ENCODE peak calls at places on chromosome 16, in five cellular contexts. One of them, this sample, is unnamed.
A peak's percentile ranks its signal among the peaks of the same experiment; 100 is the strongest.

GRCh38 chr16:70746708-70747424 is 54.1 kb downstream of the VAC14 start:
- DNase-seq in A549: peak; percentile 95
- DNase-seq in tibial nerve: peak; percentile 68
- DNase-seq in transverse colon: peak; percentile 82
- DNase-seq in SK-N-SH: no peak
- DNase-seq in this sample: peak; percentile 94

GRCh38 chr16:1188781-1189189 is 35.9 kb downstream of the CACNA1H start:
- DNase-seq in A549: no peak
- DNase-seq in tibial nerve: peak; percentile 13
- DNase-seq in transverse colon: peak; percentile 44
- DNase-seq in SK-N-SH: no peak
- DNase-seq in this sample: no peak

GRCh38 chr16:72468582-72468981 is 296.6 kb upstream of the PMFBP1 start:
- DNase-seq in A549: no peak
- DNase-seq in tibial nerve: no peak
- DNase-seq in transverse colon: no peak
- DNase-seq in SK-N-SH: no peak
- DNase-seq in this sample: no peak

GRCh38 chr16:67173808-67174705 is 3.7 kb downstream of the NOL3 start:
- DNase-seq in A549: peak; percentile 91
- DNase-seq in tibial nerve: peak; percentile 54
- DNase-seq in transverse colon: peak; percentile 93
- DNase-seq in SK-N-SH: peak; percentile 90
- DNase-seq in this sample: peak; percentile 94

GRCh38 chr16:28549301-28549899 is 4.3 kb upstream of the SGF29 start:
- DNase-seq in A549: peak; percentile 62
- DNase-seq in tibial nerve: no peak
- DNase-seq in transverse colon: no peak
- DNase-seq in SK-N-SH: peak; percentile 41
- DNase-seq in this sample: no peak

GRCh38 chr16:19363741-19364140 is 53.9 kb upstream of the TMC5 start:
- DNase-seq in A549: no peak
- DNase-seq in tibial nerve: no peak
- DNase-seq in transverse colon: no peak
- DNase-seq in SK-N-SH: no peak
- DNase-seq in this sample: no peak

GRCh38 chr16:3580271-3580670 is 3.1 kb upstream of the NLRC3 start:
- DNase-seq in A549: no peak
- DNase-seq in tibial nerve: no peak
- DNase-seq in transverse colon: no peak
- DNase-seq in SK-N-SH: no peak
- DNase-seq in this sample: no peak

GRCh38 chr16:66418165-66418962 is 8.7 kb upstream of the BEAN1 start:
- DNase-seq in A549: no peak
- DNase-seq in tibial nerve: no peak
- DNase-seq in transverse colon: no peak
- DNase-seq in SK-N-SH: no peak
- DNase-seq in this sample: no peak

GRCh38 chr16:69494993-69495392 is 70.6 kb downstream of the CYB5B start:
- DNase-seq in A549: peak; percentile 45
- DNase-seq in tibial nerve: no peak
- DNase-seq in transverse colon: peak; percentile 31
- DNase-seq in SK-N-SH: no peak
- DNase-seq in this sample: peak; percentile 53

GRCh38 chr16:79390481-79391051 is 210.0 kb downstream of the MAF start:
- DNase-seq in A549: no peak
- DNase-seq in tibial nerve: no peak
- DNase-seq in transverse colon: no peak
- DNase-seq in SK-N-SH: peak; percentile 68
- DNase-seq in this sample: no peak

GRCh38 chr16:78668393-78668792 is 568.9 kb downstream of the WWOX start:
- DNase-seq in A549: no peak
- DNase-seq in tibial nerve: no peak
- DNase-seq in transverse colon: no peak
- DNase-seq in SK-N-SH: no peak
- DNase-seq in this sample: no peak

GRCh38 chr16:11681526-11681925 is 13.3 kb downstream of the SNN start:
- DNase-seq in A549: no peak
- DNase-seq in tibial nerve: no peak
- DNase-seq in transverse colon: peak; percentile 56
- DNase-seq in SK-N-SH: no peak
- DNase-seq in this sample: no peak

GRCh38 chr16:11682655-11683096 is 14.4 kb downstream of the SNN start:
- DNase-seq in A549: no peak
- DNase-seq in tibial nerve: no peak
- DNase-seq in transverse colon: no peak
- DNase-seq in SK-N-SH: no peak
- DNase-seq in this sample: no peak

GRCh38 chr16:11683140-11683539 is 14.9 kb downstream of the SNN start:
- DNase-seq in A549: no peak
- DNase-seq in tibial nerve: no peak
- DNase-seq in transverse colon: no peak
- DNase-seq in SK-N-SH: no peak
- DNase-seq in this sample: no peak

GRCh38 chr16:11679941-11680911 is 12.0 kb downstream of the SNN start:
- DNase-seq in A549: no peak
- DNase-seq in tibial nerve: no peak
- DNase-seq in transverse colon: no peak
- DNase-seq in SK-N-SH: no peak
- DNase-seq in this sample: no peak

DNA sequence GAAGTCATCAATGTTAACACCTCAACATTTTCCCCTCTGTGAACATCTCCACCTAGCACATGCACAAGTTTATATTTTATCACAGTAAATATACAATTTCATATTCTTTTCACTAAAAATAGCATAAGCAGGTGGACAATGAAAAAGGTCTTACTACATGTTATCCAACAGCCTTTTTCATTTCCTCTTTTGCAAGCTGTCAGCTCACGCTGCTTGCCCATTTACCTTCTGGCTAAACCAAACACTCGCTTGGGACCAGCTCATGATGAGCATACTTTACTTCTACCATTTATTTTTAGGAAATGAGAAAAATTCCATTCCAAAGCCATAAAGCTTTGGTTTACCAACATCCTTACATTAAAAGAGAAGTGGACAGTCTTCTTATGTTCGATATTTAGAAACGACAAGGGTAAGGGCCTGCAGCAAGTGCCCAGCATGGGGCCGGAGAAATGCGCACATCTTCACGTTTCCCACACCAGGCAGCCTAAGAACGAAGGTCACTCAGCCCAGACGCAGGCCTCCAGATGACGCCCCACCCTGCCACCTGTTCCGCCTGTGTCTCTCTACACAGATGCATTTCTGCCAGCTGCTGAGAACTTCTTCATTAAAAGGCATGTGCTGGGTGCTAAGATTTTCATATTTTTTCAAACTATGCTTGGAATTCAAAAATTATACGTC is 13.9 kb downstream of the SNN start:
- DNase-seq in A549: no peak
- DNase-seq in tibial nerve: no peak
- DNase-seq in transverse colon: peak; percentile 73
- DNase-seq in SK-N-SH: no peak
- DNase-seq in this sample: no peak
- H3K4me1 ChIP-seq in A549: peaks cover 28% of the 10 kb centered on the region
- H3K4me1 ChIP-seq in tibial nerve: peaks cover 19% of the 10 kb centered on the region
- H3K4me1 ChIP-seq in transverse colon: peaks cover 41% of the 10 kb centered on the region
- H3K4me1 ChIP-seq in SK-N-SH: no peaks in the 10 kb centered on the region
- H3K4me1 ChIP-seq in this sample: peaks cover 36% of the 10 kb centered on the region

GRCh38 chr16:4886151-4886550 is 38.9 kb downstream of the UBN1 start:
- DNase-seq in A549: no peak
- DNase-seq in tibial nerve: no peak
- DNase-seq in transverse colon: no peak
- DNase-seq in SK-N-SH: no peak
- DNase-seq in this sample: no peak
- TF ChIP-seq EP300 in A549: no peak
- TF ChIP-seq EP300 in tibial nerve: no peak
- TF ChIP-seq EP300 in transverse colon: no peak
- TF ChIP-seq EP300 in SK-N-SH: no peak
- TF ChIP-seq EP300 in this sample: no peak

GRCh38 chr16:4937782-4938682 is 1.1 kb upstream of the PPL start:
- DNase-seq in A549: no peak
- DNase-seq in tibial nerve: no peak
- DNase-seq in transverse colon: peak; percentile 64
- DNase-seq in SK-N-SH: no peak
- DNase-seq in this sample: peak; percentile 78
- H3K4me1 ChIP-seq in A549: peaks cover 31% of the 10 kb centered on the region
- H3K4me1 ChIP-seq in tibial nerve: peaks cover 15% of the 10 kb centered on the region
- H3K4me1 ChIP-seq in transverse colon: peaks cover 32% of the 10 kb centered on the region
- H3K4me1 ChIP-seq in SK-N-SH: peaks cover 5% of the 10 kb centered on the region
- H3K4me1 ChIP-seq in this sample: peaks cover 33% of the 10 kb centered on the region

DNA sequence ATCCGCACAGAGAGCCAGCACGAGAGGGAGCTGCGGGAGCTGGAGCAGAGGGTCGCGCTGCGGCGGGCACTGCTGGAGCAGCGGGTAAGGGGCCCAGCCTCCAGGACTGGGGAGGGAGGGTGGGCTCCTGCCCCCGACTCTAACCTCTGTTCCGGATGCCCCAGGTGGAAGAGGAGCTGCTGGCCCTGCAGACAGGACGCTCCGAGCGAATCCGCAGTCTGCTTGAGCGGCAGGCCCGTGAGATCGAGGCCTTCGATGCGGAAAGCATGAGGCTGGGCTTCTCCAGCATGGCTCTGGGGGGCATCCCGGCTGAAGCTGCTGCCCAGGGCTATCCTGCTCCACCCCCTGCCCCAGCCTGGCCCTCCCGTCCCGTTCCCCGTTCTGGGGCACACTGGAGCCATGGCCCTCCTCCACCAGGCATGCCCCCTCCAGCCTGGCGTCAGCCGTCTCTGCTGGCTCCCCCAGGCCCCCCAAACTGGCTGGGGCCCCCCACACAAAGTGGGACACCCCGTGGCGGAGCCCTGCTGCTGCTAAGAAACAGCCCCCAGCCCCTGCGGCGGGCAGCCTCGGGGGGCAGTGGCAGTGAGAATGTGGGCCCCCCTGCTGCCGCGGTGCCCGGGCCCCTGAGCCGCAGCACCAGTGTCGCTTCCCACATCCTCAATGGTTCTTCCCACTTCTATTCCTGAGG is 4.4 kb downstream of the HIRIP3 start:
- DNase-seq in A549: no peak
- DNase-seq in tibial nerve: no peak
- DNase-seq in transverse colon: no peak
- DNase-seq in SK-N-SH: no peak
- DNase-seq in this sample: peak; percentile 77
- TF ChIP-seq EP300 in A549: no peak
- TF ChIP-seq EP300 in tibial nerve: no peak
- TF ChIP-seq EP300 in transverse colon: no peak
- TF ChIP-seq EP300 in SK-N-SH: no peak
- TF ChIP-seq EP300 in this sample: no peak

DNA sequence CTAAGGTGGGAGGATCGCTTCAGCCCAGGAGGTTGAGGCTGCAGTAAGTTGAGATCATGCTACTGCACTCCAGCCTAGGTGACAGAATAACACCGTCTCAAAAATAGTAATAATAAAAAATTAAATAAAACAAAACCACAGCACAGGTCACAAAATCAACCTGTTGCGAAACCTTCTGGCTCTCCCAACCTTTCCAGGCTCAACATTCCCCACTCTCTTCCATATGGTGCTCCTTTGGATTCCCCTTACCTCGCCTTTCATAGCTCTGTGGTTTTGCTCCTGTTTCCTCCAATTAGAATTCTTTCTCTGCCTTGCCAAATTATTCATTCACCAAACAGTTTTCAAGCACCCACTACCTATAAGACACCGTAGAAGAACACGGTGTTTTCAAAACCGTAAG is 4.7 kb downstream of the ZDHHC7 start:
- DNase-seq in A549: no peak
- DNase-seq in tibial nerve: no peak
- DNase-seq in transverse colon: no peak
- DNase-seq in SK-N-SH: no peak
- DNase-seq in this sample: no peak
- H3K4me1 ChIP-seq in A549: peaks cover 71% of the 10 kb centered on the region
- H3K4me1 ChIP-seq in tibial nerve: peaks cover 64% of the 10 kb centered on the region
- H3K4me1 ChIP-seq in transverse colon: peaks cover 89% of the 10 kb centered on the region
- H3K4me1 ChIP-seq in SK-N-SH: peaks cover 20% of the 10 kb centered on the region
- H3K4me1 ChIP-seq in this sample: peaks cover 77% of the 10 kb centered on the region

GRCh38 chr16:27242868-27243590 is 25.5 kb downstream of the NSMCE1 start:
- DNase-seq in A549: peak; percentile 78
- DNase-seq in tibial nerve: no peak
- DNase-seq in transverse colon: no peak
- DNase-seq in SK-N-SH: no peak
- DNase-seq in this sample: peak; percentile 55
- TF ChIP-seq EP300 in A549: no peak
- TF ChIP-seq EP300 in tibial nerve: peak; percentile 55
- TF ChIP-seq EP300 in transverse colon: no peak
- TF ChIP-seq EP300 in SK-N-SH: no peak
- TF ChIP-seq EP300 in this sample: peak; percentile 85

DNA sequence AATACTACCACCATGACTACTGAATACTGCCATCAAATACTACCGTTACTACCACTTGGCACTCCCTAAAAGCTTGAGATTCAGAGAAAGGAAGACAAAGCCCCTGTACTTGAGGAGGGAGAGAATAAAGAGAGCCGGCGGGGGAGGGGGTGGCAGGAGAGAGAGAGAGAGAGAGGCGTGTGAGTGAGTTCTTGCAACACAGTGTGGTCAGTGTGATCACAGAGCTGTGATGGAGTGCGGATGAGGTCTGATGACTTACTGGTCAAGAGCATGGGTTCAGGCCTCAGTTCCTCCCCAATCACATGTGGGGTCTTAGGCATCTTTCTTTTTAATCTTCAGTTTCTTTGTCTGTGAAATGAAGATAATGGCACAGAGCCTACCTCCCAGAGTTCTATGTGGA is 19.2 kb downstream of the PRKCB start:
- DNase-seq in A549: no peak
- DNase-seq in tibial nerve: no peak
- DNase-seq in transverse colon: no peak
- DNase-seq in SK-N-SH: no peak
- DNase-seq in this sample: no peak
- H3K4me1 ChIP-seq in A549: no peaks in the 10 kb centered on the region
- H3K4me1 ChIP-seq in tibial nerve: no peaks in the 10 kb centered on the region
- H3K4me1 ChIP-seq in transverse colon: peaks cover 20% of the 10 kb centered on the region
- H3K4me1 ChIP-seq in SK-N-SH: no peaks in the 10 kb centered on the region
- H3K4me1 ChIP-seq in this sample: peaks cover 29% of the 10 kb centered on the region

DNA sequence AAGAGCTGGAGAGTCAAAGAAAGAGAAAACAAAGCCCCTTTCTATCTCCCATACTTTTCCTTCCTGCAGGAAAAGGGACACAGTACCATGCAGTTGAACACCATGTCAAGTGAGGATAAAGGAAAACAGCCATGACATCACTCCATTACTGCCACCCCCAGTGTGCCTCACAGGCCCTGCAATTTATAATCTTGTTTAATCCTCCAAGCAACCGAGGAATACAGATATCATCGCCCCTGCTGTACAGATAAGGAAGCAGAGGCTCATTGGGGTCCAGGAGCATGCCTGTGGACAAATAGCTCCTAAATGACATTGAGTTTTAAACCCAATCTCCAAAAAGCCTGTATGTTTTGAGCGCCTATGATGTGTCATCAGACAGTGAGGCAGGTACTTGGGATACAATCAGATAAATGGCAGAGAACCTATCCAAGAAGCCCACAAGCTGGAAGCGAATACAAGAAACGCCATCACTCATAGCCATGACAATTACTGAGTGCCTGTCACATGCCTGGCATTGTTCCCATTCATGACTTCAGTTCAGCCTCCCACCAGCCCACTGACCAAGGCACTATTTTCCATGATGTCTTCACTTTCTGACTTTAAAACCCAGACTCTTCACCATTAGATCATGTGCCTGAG is 45.5 kb downstream of the CPPED1 start:
- DNase-seq in A549: no peak
- DNase-seq in tibial nerve: no peak
- DNase-seq in transverse colon: no peak
- DNase-seq in SK-N-SH: peak; percentile 72
- DNase-seq in this sample: no peak
- TF ChIP-seq EP300 in A549: no peak
- TF ChIP-seq EP300 in tibial nerve: no peak
- TF ChIP-seq EP300 in transverse colon: no peak
- TF ChIP-seq EP300 in SK-N-SH: peak; percentile 97
- TF ChIP-seq EP300 in this sample: no peak